ENCODE peak calls at places on chromosomes 11 and 22, in ten cellular contexts. O, L, B, U, E, F, P, N, V and T are unnamed samples.

GRCh38 chr11:85661972-85662664 is 2.8 kb downstream of the CREBZF start:
- DNase-seq in O (no peak), L (peak; percentile 38), B (no peak), U (no peak), E (no peak), F (no peak), P (no peak), N (no peak), V (no peak), T (no peak)

GRCh38 chr11:5910521-5910920 is 17.5 kb downstream of the OR52E5 start:
- DNase-seq in O (no peak), L (no peak), B (no peak), U (no peak), E (no peak), F (no peak), P (no peak), N (no peak), V (no peak), T (no peak)

GRCh38 chr11:43905788-43906187 is 25.2 kb downstream of the ALKBH3 start:
- DNase-seq in O (no peak), L (peak; percentile 39), B (no peak), U (peak; percentile 41), E (no peak), F (no peak), P (no peak), N (no peak), V (no peak), T (no peak)

GRCh38 chr11:68503792-68504191 is 43.2 kb downstream of the PPP6R3 start:
- DNase-seq in O (no peak), L (no peak), B (no peak), U (no peak), E (no peak), F (no peak), P (no peak), N (no peak), V (no peak), T (no peak)

GRCh38 chr11:49208006-49208721 is at the start of gene FOLH1:
- DNase-seq in O (no peak), L (peak; percentile 49), B (peak; percentile 63), U (peak; percentile 36), E (peak; percentile 1), F (no peak), P (no peak), N (peak; percentile 22), V (no peak), T (no peak)

GRCh38 chr11:70481625-70482528 is 83.5 kb downstream of the CTTN start:
- DNase-seq in O (no peak), L (peak; percentile 80), B (no peak), U (no peak), E (no peak), F (no peak), P (no peak), N (peak; percentile 48), V (peak; percentile 82), T (no peak)

GRCh38 chr22:30578481-30578880 is 4.0 kb upstream of the GAL3ST1 start:
- DNase-seq in O (no peak), L (no peak), B (no peak), U (no peak), E (no peak), F (no peak), P (no peak), N (no peak), V (no peak), T (no peak)

GRCh38 chr22:21612858-21613257 is 17.0 kb downstream of the YDJC start:
- DNase-seq in O (no peak), L (no peak), B (no peak), U (no peak), E (no peak), F (no peak), P (no peak), N (no peak), V (no peak), T (no peak)

GRCh38 chr11:18312012-18312411 is 9.9 kb downstream of the HPS5 start:
- DNase-seq in O (no peak), L (no peak), B (no peak), U (no peak), E (no peak), F (no peak), P (no peak), N (no peak), V (no peak), T (no peak)

GRCh38 chr22:42633013-42633412 is 7.4 kb downstream of the ATP5MGL start:
- DNase-seq in O (no peak), L (no peak), B (no peak), U (no peak), E (no peak), F (no peak), P (no peak), N (no peak), V (no peak), T (no peak)

GRCh38 chr22:42630211-42630610 is 10.2 kb downstream of the ATP5MGL start:
- DNase-seq in O (no peak), L (no peak), B (no peak), U (no peak), E (no peak), F (no peak), P (no peak), N (no peak), V (no peak), T (no peak)

GRCh38 chr22:42630901-42631602 is 9.3 kb downstream of the ATP5MGL start:
- DNase-seq in O (no peak), L (no peak), B (no peak), U (no peak), E (no peak), F (no peak), P (no peak), N (no peak), V (no peak), T (no peak)

GRCh38 chr22:42635531-42635930 is 4.9 kb downstream of the ATP5MGL start:
- DNase-seq in O (no peak), L (peak; percentile 82), B (peak; percentile 88), U (no peak), E (no peak), F (no peak), P (no peak), N (peak; percentile 61), V (peak; percentile 87), T (no peak)

DNA sequence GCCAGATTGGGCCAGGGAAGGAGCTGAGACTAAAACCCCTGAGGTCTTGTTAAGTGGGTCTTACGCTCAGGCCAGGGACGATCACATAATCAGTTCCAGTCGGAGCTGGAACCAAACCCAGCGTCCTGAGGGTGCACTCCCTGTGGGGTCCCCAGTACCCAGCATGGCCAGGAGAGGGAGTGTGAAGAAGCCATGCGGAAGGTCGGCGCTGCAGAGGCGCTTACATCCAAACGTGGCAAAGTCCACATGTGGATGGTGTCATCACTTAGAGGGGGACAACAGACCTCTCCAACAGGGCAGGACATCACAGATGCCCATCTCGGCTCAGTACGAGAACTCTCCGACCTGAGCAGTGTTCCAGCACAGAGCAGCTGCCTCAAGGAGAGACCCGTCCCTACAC is 8.3 kb downstream of the ATP5MGL start:
- DNase-seq in O (no peak), L (no peak), B (no peak), U (no peak), E (no peak), F (no peak), P (no peak), N (no peak), V (no peak), T (no peak)
- TF ChIP-seq CTCF in O (peak; percentile 49), L (peak; percentile 12), B (no peak), U (no peak), E (peak; percentile 28), F (no peak), P (peak; percentile 55), N (peak; percentile 43), V (peak; percentile 50), T (peak; percentile 40)

GRCh38 chr11:130428692-130429681 is 578 bp upstream of the ADAMTS8 start:
- DNase-seq in O (no peak), L (peak; percentile 6), B (no peak), U (no peak), E (no peak), F (no peak), P (no peak), N (no peak), V (no peak), T (no peak)
- TF ChIP-seq CTCF in O (no peak), L (no peak), B (no peak), U (no peak), E (no peak), F (no peak), P (peak; percentile 4), N (no peak), V (no peak), T (no peak)

GRCh38 chr11:117945047-117945820 is 16.0 kb upstream of the TMPRSS13 start:
- DNase-seq in O (no peak), L (no peak), B (no peak), U (no peak), E (peak; percentile 56), F (no peak), P (no peak), N (no peak), V (no peak), T (no peak)
- TF ChIP-seq CTCF in O (peak; percentile 46), L (no peak), B (no peak), U (peak; percentile 40), E (no peak), F (no peak), P (peak; percentile 51), N (no peak), V (peak; percentile 17), T (peak; percentile 46)

GRCh38 chr11:128045094-128045725 is 542.1 kb downstream of the ETS1 start:
- DNase-seq in O (no peak), L (peak; percentile 30), B (no peak), U (no peak), E (no peak), F (no peak), P (no peak), N (no peak), V (no peak), T (no peak)

GRCh38 chr11:128040603-128041002 is 546.8 kb downstream of the ETS1 start:
- DNase-seq in O (no peak), L (peak; percentile 32), B (no peak), U (no peak), E (no peak), F (no peak), P (no peak), N (no peak), V (no peak), T (no peak)

GRCh38 chr11:128039140-128040021 is 548.0 kb downstream of the ETS1 start:
- DNase-seq in O (no peak), L (peak; percentile 95), B (no peak), U (no peak), E (peak; percentile 64), F (no peak), P (no peak), N (no peak), V (no peak), T (no peak)

GRCh38 chr11:128047026-128047425 is 540.3 kb downstream of the ETS1 start:
- DNase-seq in O (no peak), L (no peak), B (no peak), U (no peak), E (no peak), F (no peak), P (no peak), N (no peak), V (no peak), T (no peak)

DNA sequence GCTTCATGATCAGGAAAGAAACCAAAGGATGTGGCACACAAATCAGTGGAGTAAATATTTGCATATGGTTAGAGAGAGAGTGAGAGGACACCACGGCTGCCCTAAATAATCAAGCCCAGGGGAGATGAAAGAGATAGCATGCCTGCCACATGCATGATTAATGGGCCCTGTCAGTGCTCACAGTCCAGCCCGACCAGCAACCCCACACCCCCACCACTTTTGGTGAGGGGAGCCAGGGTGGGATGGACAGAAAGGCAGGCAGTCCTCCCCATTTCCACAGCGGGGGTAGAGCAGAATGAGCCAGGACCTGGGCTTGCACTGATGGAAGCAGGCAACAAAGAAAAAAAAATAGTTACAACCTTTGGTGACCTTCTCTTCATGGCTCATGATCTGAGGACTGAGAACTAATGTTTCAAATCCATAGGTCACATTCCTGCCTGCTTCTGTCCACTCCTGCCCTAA is 545.0 kb downstream of the ETS1 start:
- DNase-seq in O (no peak), L (no peak), B (no peak), U (no peak), E (no peak), F (no peak), P (no peak), N (no peak), V (no peak), T (no peak)
- TF ChIP-seq CTCF in O (no peak), L (no peak), B (no peak), U (no peak), E (no peak), F (no peak), P (no peak), N (no peak), V (no peak), T (no peak)